ENCODE peak calls at places on chromosome 12, in five cellular contexts. L, N, U, Y and O are unnamed samples.

GRCh38 chr12:121128908-121129704 is 3.6 kb upstream of the P2RX7 start:
- DNase-seq in L (peak), N (no peak), U (peak), Y (peak), O (peak)

GRCh38 chr12:96258451-96258933 is 64.3 kb downstream of the ELK3 start:
- DNase-seq in L (peak), N (peak), U (peak), Y (no peak), O (no peak)

GRCh38 chr12:115354476-115354890 is 670.5 kb upstream of the TBX3 start:
- DNase-seq in L (no peak), N (no peak), U (no peak), Y (no peak), O (no peak)

GRCh38 chr12:127245437-127245836 is 1021.5 kb upstream of the TMEM132C start:
- DNase-seq in L (no peak), N (no peak), U (no peak), Y (no peak), O (no peak)

GRCh38 chr12:31578632-31579031 is 12.3 kb downstream of the DENND5B start:
- DNase-seq in L (no peak), N (no peak), U (no peak), Y (no peak), O (no peak)

GRCh38 chr12:82904219-82904795 is 217.6 kb downstream of the TMTC2 start:
- DNase-seq in L (no peak), N (no peak), U (no peak), Y (no peak), O (no peak)

GRCh38 chr12:110965574-110965973 is 45.2 kb upstream of the MYL2 start:
- DNase-seq in L (no peak), N (no peak), U (peak), Y (no peak), O (no peak)

GRCh38 chr12:31466768-31467167 is 124.2 kb downstream of the DENND5B start:
- DNase-seq in L (no peak), N (no peak), U (no peak), Y (no peak), O (no peak)

GRCh38 chr12:119113587-119113986 is 65.1 kb upstream of the HSPB8 start:
- DNase-seq in L (no peak), N (no peak), U (no peak), Y (no peak), O (no peak)

GRCh38 chr12:49537709-49538601 is 875 bp upstream of the KCNH3 start:
- DNase-seq in L (no peak), N (peak), U (peak), Y (no peak), O (no peak)

GRCh38 chr12:6821271-6821673 is 349 bp upstream of the GPR162 start:
- DNase-seq in L (peak), N (no peak), U (peak), Y (no peak), O (no peak)

GRCh38 chr12:80622271-80622670 is 85.2 kb upstream of the MYF6 start:
- DNase-seq in L (no peak), N (no peak), U (no peak), Y (no peak), O (no peak)

GRCh38 chr12:5780536-5780935 is 164.5 kb downstream of the ANO2 start:
- DNase-seq in L (no peak), N (peak), U (peak), Y (no peak), O (no peak)

GRCh38 chr12:50453872-50454271 is 50.9 kb upstream of the DIP2B start:
- DNase-seq in L (no peak), N (no peak), U (no peak), Y (no peak), O (no peak)

GRCh38 chr12:121637231-121637914 is 11.0 kb downstream of the ORAI1 start:
- DNase-seq in L (no peak), N (no peak), U (peak), Y (peak), O (no peak)

GRCh38 chr12:85405781-85406522 is 125.9 kb downstream of the ALX1 start:
- DNase-seq in L (no peak), N (no peak), U (no peak), Y (no peak), O (no peak)

GRCh38 chr12:6631549-6631961 is 4.2 kb downstream of the LPAR5 start:
- DNase-seq in L (peak), N (no peak), U (peak), Y (peak), O (no peak)

GRCh38 chr12:3099146-3099545 is 22.0 kb downstream of the TSPAN9 start:
- DNase-seq in L (no peak), N (no peak), U (no peak), Y (no peak), O (no peak)

GRCh38 chr12:102371177-102371576 is 109.2 kb downstream of the IGF1 start:
- DNase-seq in L (no peak), N (no peak), U (no peak), Y (no peak), O (no peak)

GRCh38 chr12:6383572-6384498 is at the start of gene LTBR:
- DNase-seq in L (peak), N (peak), U (peak), Y (no peak), O (no peak)

GRCh38 chr12:11209098-11209497 is 22.4 kb upstream of the TAS2R42 start:
- DNase-seq in L (no peak), N (no peak), U (peak), Y (no peak), O (no peak)
- TF ChIP-seq CTCF in L (no peak), N (no peak), U (peak), Y (peak), O (no peak)

DNA sequence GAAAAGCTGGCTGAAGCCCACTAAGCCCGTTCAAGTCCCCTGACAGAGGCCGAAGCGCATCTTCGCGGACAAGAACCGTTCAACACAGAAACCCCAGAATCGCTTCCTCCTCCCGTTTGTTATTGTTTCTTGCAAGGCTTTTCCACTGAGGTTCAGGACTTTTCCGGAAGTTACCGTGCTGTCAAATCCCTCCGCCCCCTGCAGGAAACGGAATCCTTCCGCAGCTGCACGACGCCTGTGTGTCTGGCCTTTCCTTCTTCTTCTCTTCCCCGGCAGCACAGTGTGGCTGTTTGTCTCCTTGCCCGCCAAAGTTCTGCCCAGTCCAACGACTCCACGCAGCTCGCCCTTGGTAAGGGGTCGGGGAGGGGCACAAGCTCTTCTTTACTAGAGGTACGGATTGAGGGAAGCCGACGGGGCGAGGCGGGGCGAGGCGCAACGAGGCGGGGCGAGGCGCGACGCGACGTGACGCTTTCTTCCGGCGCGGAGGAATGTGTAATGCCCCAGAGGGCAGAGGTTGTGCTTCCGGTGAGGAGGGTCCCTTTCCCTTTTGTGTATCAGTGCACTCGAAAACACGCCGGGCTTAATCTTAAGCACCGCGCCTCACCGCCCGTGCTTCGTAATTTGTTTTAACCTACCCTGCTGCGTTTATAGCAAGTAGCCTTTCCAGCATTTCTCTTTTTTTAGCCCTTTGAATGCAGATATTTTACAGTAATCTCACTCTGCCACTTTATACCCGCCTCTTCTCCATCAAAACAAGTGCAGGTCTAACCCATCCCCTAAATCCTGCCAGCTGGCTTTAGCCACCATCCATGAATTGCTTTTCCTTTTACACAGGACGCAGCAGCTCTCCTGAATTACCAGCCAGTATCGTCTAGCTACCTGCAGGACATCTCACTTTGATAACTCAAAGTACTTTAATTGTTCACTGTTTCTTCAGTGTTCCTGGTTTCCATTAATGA is at the start of gene KDM5A:
- DNase-seq in L (peak), N (peak), U (peak), Y (peak), O (peak)
- TF ChIP-seq CTCF in L (no peak), N (no peak), U (peak), Y (no peak), O (no peak)

GRCh38 chr12:24776856-24777255 is 172.0 kb downstream of the BCAT1 start:
- DNase-seq in L (no peak), N (no peak), U (no peak), Y (no peak), O (no peak)

GRCh38 chr12:24780969-24781368 is 167.9 kb downstream of the BCAT1 start:
- DNase-seq in L (no peak), N (no peak), U (no peak), Y (no peak), O (no peak)

GRCh38 chr12:24773996-24774395 is 174.9 kb downstream of the BCAT1 start:
- DNase-seq in L (no peak), N (no peak), U (no peak), Y (no peak), O (no peak)

GRCh38 chr12:24777359-24777758 is 171.5 kb downstream of the BCAT1 start:
- DNase-seq in L (no peak), N (no peak), U (no peak), Y (no peak), O (no peak)

DNA sequence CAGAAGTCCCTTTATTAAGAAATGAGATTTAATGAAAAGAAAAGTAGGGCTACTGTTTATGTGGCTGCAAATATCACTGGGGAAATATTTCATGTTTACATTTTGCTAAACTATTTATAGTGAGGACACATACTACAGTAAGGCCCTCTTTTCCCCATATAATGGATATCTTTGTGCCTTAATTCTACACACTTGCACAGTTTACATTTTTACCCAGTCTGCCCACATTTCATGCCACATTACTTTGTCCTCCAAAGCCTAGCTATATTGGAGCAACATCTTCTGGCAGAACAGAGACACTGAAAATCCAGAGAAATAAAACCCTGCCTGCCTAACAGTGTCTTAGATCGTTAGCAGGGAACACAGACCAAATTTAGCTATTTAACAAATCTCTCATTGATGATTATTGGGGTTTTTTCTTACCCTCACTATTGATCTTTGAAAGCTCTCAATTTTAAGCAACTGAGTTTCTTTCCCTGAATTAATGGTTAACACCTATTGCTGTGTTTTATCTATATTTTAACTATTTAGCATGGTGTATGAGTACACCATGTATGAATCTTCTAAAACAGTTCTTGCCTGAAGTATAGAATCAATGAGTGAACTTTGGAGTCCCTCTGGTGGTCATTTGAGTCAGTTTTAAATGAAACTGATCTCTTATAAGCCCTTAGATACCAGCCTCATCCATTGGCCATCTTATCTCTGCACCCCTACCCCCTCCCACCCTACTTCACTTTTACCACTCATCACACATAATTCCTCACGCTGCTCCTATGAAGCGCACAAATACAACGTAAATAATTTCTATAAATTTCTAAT is 170.2 kb downstream of the BCAT1 start:
- DNase-seq in L (no peak), N (no peak), U (no peak), Y (no peak), O (no peak)
- TF ChIP-seq CTCF in L (peak), N (peak), U (peak), Y (peak), O (peak)

DNA sequence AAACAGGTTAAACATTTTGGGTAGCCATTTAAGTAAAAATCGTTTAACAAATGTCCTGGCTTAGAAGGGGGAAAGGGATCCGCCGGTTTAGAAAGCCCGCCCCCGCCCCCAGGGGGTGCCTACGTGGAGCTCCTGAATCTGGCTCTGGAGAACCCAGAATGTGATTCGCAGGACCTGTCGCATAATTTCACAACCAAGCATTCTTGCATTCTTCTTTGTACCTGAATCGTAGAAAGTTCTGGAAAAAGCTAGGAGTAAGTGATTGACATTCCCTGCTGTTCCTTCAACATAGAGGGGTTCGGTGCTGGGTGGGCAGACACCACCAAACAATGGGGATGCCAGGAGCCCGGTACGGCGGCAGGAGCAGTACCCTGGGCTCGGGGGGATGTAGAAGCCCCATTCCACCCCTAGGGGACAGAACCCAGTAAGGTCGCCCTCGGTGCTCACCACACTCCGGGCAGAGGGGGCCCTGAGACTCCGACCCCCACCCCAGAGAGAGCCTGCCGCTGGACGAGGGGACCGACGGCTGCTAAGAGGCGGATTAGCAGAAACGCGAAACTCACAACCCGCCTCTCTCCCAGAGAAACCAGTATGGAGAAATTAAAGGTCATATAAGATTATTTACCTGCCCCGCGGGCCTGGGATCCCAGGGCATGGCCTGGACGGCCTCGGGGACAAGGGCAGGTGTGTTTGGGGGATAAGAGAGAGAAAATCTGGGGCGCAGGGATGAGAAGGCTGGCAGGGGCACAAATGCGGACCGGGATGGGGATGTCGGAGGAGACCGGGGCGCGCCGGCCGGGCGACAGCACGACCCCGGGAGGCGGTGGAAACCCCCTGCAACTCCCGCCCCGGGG is 547 bp downstream of the CSRP2 start:
- DNase-seq in L (no peak), N (peak), U (peak), Y (peak), O (peak)
- TF ChIP-seq CTCF in L (no peak), N (peak), U (peak), Y (peak), O (peak)

GRCh38 chr12:53504004-53504920 is 3.0 kb downstream of the NPFF start:
- DNase-seq in L (no peak), N (no peak), U (no peak), Y (no peak), O (no peak)
- TF ChIP-seq CTCF in L (no peak), N (no peak), U (no peak), Y (no peak), O (no peak)

DNA sequence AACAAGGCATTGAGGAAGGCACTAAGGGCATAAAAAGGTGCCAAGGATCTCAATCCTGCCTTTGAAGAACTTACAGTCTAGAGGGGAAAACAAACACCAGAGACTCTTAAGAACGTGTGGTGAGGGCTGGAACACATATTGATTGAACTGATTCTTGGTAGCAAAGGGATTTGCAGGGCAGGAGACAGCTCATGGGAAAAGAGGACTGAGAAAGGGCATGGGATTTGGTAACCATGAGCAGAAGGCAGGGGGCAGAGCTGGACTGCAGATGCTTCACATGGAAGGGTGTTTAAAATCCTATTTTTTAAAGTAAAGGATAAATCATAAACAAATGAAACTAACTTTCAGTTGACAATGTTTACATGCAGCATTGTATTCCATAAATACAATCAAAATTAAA is 203.1 kb downstream of the ITPR2 start:
- DNase-seq in L (no peak), N (no peak), U (no peak), Y (no peak), O (no peak)
- TF ChIP-seq CTCF in L (peak), N (no peak), U (peak), Y (no peak), O (no peak)